ENCODE peak calls at places on chromosomes 1 and 21, in five cellular contexts. D is OCI-LY7, W is heart left ventricle, U is IMR-90, H is psoas muscle. J is an unnamed sample.
A peak's percentile ranks its signal among the peaks of the same experiment; 100 is the strongest.

GRCh38 chr21:27787046-27787445 is 820.2 kb upstream of the ADAMTS5 start:
- DNase-seq in D (no peak), H (no peak), U (peak; percentile 19), W (no peak), J (no peak)

GRCh38 chr1:115184951-115185331 is 95.6 kb upstream of the TSPAN2 start:
- DNase-seq in D (no peak), W (no peak), U (peak; percentile 77), H (peak; percentile 52), J (peak; percentile 82)

GRCh38 chr1:184340984-184341383 is 45.8 kb upstream of the C1orf21 start:
- DNase-seq in D (no peak), U (no peak), H (no peak), W (no peak), J (no peak)

GRCh38 chr1:114093624-114094302 is 59.9 kb downstream of the SYT6 start:
- DNase-seq in D (peak; percentile 12), W (no peak), H (no peak), U (peak; percentile 28), J (peak; percentile 49)

GRCh38 chr21:46622226-46622625 is 13.2 kb upstream of the PRMT2 start:
- DNase-seq in U (no peak), D (no peak), H (no peak), W (peak; percentile 35), J (no peak)

GRCh38 chr1:10734900-10735602 is 61.4 kb downstream of the CASZ1 start:
- DNase-seq in W (peak; percentile 58), D (no peak), H (no peak), U (no peak), J (no peak)

GRCh38 chr1:21704055-21704660 is 35.0 kb upstream of the RAP1GAP start:
- DNase-seq in D (no peak), U (no peak), H (no peak), W (no peak), J (no peak)

GRCh38 chr1:43566382-43567035 is 35.8 kb downstream of the PTPRF start:
- DNase-seq in W (no peak), D (no peak), U (no peak), H (no peak), J (no peak)

GRCh38 chr1:211928993-211929637 is 98.6 kb upstream of the LPGAT1 start:
- DNase-seq in H (no peak), W (no peak), U (peak; percentile 20), D (no peak), J (peak; percentile 29)

GRCh38 chr1:183953031-183953430 is 84.5 kb downstream of the COLGALT2 start:
- DNase-seq in W (no peak), U (peak; percentile 28), H (no peak), D (no peak), J (peak; percentile 16)

GRCh38 chr1:168084396-168085231 is 52.1 kb downstream of the GPR161 start:
- DNase-seq in U (peak; percentile 23), W (peak; percentile 66), D (peak; percentile 43), H (peak; percentile 49), J (peak; percentile 43)

GRCh38 chr1:83554174-83554573 is 444.8 kb downstream of the TTLL7 start:
- DNase-seq in U (no peak), D (no peak), W (peak; percentile 19), H (no peak), J (no peak)

GRCh38 chr1:220301630-220302029 is 29.4 kb upstream of the RAB3GAP2 start:
- DNase-seq in D (no peak), U (no peak), W (no peak), H (no peak), J (no peak)

GRCh38 chr1:54885863-54886723 is 902 bp downstream of the DHCR24 start:
- DNase-seq in U (no peak), D (peak; percentile 30), W (no peak), H (no peak), J (no peak)

GRCh38 chr1:231395051-231395995 is 26.8 kb downstream of the EGLN1 start:
- DNase-seq in W (no peak), H (no peak), U (peak; percentile 98), D (no peak), J (peak; percentile 96)

GRCh38 chr1:45172015-45172414 is 34.4 kb downstream of the ZSWIM5 start:
- DNase-seq in D (no peak), W (no peak), H (no peak), U (no peak), J (no peak)

GRCh38 chr1:201885531-201886075 is 3.1 kb upstream of the SHISA4 start:
- DNase-seq in W (no peak), D (no peak), U (peak; percentile 56), H (peak; percentile 49), J (peak; percentile 46)

GRCh38 chr21:25997788-25998611 is 172.6 kb downstream of the APP start:
- DNase-seq in D (no peak), U (no peak), W (no peak), H (no peak), J (no peak)

GRCh38 chr21:44006656-44007055 is 5.5 kb upstream of the TRAPPC10 start:
- DNase-seq in D (no peak), W (peak; percentile 75), H (peak; percentile 56), U (peak; percentile 32), J (peak; percentile 84)

GRCh38 chr1:91836307-91837056 is 49.5 kb downstream of the TGFBR3 start:
- DNase-seq in U (no peak), H (no peak), W (no peak), D (no peak), J (no peak)
- TF ChIP-seq CTCF in U (no peak), H (no peak), W (peak; percentile 6), D (no peak), J (no peak)

DNA sequence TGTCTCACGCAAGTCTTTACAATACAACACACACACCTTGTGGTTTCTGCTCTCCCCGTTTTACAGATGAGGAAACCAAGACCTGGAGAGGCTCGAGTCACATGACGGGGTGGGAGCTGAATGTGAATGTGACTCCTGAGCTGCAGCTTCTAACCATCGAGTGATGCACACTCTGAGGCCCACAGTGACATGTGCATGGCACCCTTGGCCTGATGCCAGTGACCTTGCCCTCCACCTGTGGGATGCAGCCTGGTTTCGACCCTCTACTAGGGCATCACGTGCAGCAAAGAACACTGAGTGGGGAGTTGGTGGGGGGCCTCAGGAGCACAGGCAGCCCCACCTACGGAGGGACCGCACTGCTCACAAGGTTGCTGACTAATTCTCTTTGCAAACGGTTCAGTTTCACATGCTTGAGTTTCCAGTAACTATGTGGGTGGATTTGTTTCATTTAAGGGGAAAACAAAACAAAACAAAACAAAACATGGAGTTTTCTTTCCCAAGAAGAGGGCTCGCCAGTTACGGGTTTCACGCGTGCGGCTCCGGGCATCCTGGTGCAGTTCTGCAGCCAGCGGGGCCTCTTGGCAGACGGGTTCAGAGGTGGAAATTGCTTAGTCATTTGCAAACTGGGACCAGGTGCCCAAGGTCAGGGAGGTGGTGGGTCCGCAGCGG is 22.9 kb downstream of the SPSB1 start:
- DNase-seq in H (no peak), D (no peak), U (peak; percentile 91), W (no peak), J (peak; percentile 69)
- H3K4me3 ChIP-seq in H (no peak overlapping the region), D (no peak overlapping the region), U (no peak overlapping the region), W (no peak overlapping the region), J (no peak overlapping the region)

GRCh38 chr21:45190013-45190412 is 97.7 kb downstream of the POFUT2 start:
- DNase-seq in H (no peak), U (no peak), D (no peak), W (no peak), J (no peak)

GRCh38 chr21:45187646-45188045 is 100.0 kb downstream of the POFUT2 start:
- DNase-seq in H (no peak), D (peak; percentile 3), W (no peak), U (no peak), J (no peak)

GRCh38 chr21:45186709-45187108 is 101.0 kb downstream of the POFUT2 start:
- DNase-seq in D (no peak), W (no peak), H (no peak), U (no peak), J (no peak)

GRCh38 chr21:45192332-45192731 is 95.4 kb downstream of the POFUT2 start:
- DNase-seq in D (peak; percentile 7), U (no peak), H (no peak), W (no peak), J (no peak)
- TF ChIP-seq CTCF in D (peak; percentile 41), U (no peak), H (no peak), W (no peak), J (no peak)

GRCh38 chr1:154218545-154218944 is 2.2 kb upstream of the UBAP2L start:
- DNase-seq in H (no peak), D (no peak), U (no peak), W (no peak), J (no peak)
- H3K4me3 ChIP-seq in H (peak overlapping the region; percentile 96), D (peak overlapping the region; percentile 96), U (no peak overlapping the region), W (no peak overlapping the region), J (peak overlapping the region; percentile 99)

GRCh38 chr1:223683586-223684487 is 18.3 kb upstream of the CAPN8 start:
- DNase-seq in W (peak; percentile 35), H (peak; percentile 37), U (peak; percentile 60), D (peak; percentile 37), J (peak; percentile 33)

GRCh38 chr1:223684488-223684792 is 18.9 kb upstream of the CAPN8 start:
- DNase-seq in U (no peak), W (no peak), H (no peak), D (no peak), J (no peak)

GRCh38 chr1:223680188-223680587 is 14.7 kb upstream of the CAPN8 start:
- DNase-seq in D (no peak), U (no peak), H (no peak), W (no peak), J (no peak)

GRCh38 chr1:223678841-223679240 is 13.3 kb upstream of the CAPN8 start:
- DNase-seq in U (no peak), W (no peak), H (no peak), D (no peak), J (no peak)

DNA sequence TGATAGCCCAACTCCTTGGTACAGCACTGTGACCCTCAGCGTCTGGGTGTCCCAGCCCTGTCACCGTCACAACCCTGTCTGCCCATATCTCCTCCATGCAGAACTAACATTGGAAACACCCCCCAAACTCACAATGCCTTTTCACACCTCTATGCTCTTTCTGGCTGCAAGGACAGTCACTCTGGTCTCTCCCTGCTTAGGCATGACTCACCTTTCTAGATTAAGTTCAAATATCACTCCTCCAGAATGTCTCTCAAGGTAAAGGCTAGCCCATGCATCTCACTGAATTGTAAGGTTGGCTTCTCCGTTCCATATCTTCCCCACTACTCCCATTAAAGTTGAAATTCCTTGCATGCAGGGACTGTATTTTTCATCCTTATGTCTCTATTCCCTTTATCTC is 17.0 kb upstream of the CAPN8 start:
- DNase-seq in D (no peak), H (no peak), U (no peak), W (no peak), J (no peak)
- TF ChIP-seq CTCF in D (no peak), H (no peak), U (no peak), W (no peak), J (no peak)

DNA sequence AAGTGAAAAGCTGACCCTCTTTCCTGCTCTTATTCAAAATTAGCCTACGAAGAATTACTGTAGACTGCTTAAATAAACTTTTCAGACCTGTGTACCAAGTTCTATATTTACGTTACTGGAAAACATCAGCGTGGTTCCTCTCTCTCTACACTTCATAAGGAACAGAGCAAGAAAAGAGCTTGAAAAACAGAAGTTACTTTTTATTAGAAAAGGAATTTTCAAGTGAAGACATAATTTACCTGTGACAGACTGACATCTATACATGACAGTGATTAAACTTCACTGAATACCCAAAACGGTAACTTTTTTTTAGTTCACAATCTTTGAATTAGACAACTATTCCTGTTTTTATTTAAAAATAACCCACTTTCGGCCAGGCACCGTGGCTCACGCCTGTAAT is 2.7 kb downstream of the ENAH start:
- DNase-seq in W (no peak), U (no peak), D (no peak), H (no peak), J (no peak)
- H3K4me3 ChIP-seq in W (peak overlapping the region; percentile 82), U (peak overlapping the region; percentile 94), D (no peak overlapping the region), H (peak overlapping the region; percentile 85), J (peak overlapping the region; percentile 25)